ENCODE peak calls at places on chromosome X, in four cellular contexts. D is astrocyte, F is K562, I is neuronal stem cell. Q is an unnamed sample. For H3K36me3, the result is how much of the 10 kb centered on the place peaks cover.

GRCh38 chrX:12526296-12526695 is 264.9 kb upstream of the PRPS2 start:
- DNase-seq in D (no peak), F (no peak), I (no peak), Q (no peak)

GRCh38 chrX:98956014-98956413 is 1454.1 kb downstream of the PCDH19 start:
- DNase-seq in D (no peak), F (no peak), I (no peak), Q (no peak)

GRCh38 chrX:2690856-2691542 is at the start of gene CD99:
- DNase-seq in D (peak), F (peak), I (peak), Q (peak)

GRCh38 chrX:107971636-107972035 is 10.5 kb downstream of the TEX13B start:
- DNase-seq in D (no peak), F (no peak), I (no peak), Q (no peak)

GRCh38 chrX:110006161-110006560 is 3.2 kb downstream of the TMEM164 start:
- DNase-seq in D (no peak), F (no peak), I (no peak), Q (no peak)

GRCh38 chrX:47145408-47146120 is 543 bp downstream of the RBM10 start:
- DNase-seq in D (no peak), F (peak), I (no peak), Q (no peak)

GRCh38 chrX:119870626-119871131 is 854 bp downstream of the RNF113A start:
- DNase-seq in D (no peak), F (no peak), I (no peak), Q (peak)

GRCh38 chrX:43688586-43688985 is 32.5 kb downstream of the MAOA start:
- DNase-seq in D (no peak), F (no peak), I (no peak), Q (no peak)

GRCh38 chrX:15849555-15849954 is 5.1 kb downstream of the AP1S2 start:
- DNase-seq in D (no peak), F (peak), I (no peak), Q (no peak)

GRCh38 chrX:155900765-155901164 is 19.6 kb downstream of the VAMP7 start:
- DNase-seq in D (no peak), F (no peak), I (no peak), Q (no peak)

GRCh38 chrX:141879616-141880015 is 24.1 kb upstream of the MAGEC1 start:
- DNase-seq in D (no peak), F (no peak), I (no peak), Q (no peak)

GRCh38 chrX:49627030-49627777 is 28.4 kb downstream of the GAGE1 start:
- DNase-seq in D (no peak), F (peak), I (no peak), Q (no peak)

GRCh38 chrX:39397561-39398200 is 596.4 kb downstream of the MID1IP1 start:
- DNase-seq in D (no peak), F (no peak), I (no peak), Q (no peak)

GRCh38 chrX:107508925-107509324 is 59.5 kb downstream of the FRMPD3 start:
- DNase-seq in D (no peak), F (no peak), I (no peak), Q (no peak)

GRCh38 chrX:13489451-13489850 is 80.0 kb upstream of the EGFL6 start:
- DNase-seq in D (peak), F (no peak), I (no peak), Q (peak)

GRCh38 chrX:6377365-6377764 is 148.7 kb upstream of the NLGN4X start:
- DNase-seq in D (no peak), F (no peak), I (no peak), Q (no peak)

GRCh38 chrX:107454302-107454701 is 4.8 kb downstream of the FRMPD3 start:
- DNase-seq in D (peak), F (no peak), I (no peak), Q (no peak)

GRCh38 chrX:41507899-41508298 is 60.8 kb downstream of the NYX start:
- DNase-seq in D (no peak), F (no peak), I (no peak), Q (no peak)

GRCh38 chrX:24415921-24416320 is 49.2 kb upstream of the PDK3 start:
- DNase-seq in D (no peak), F (no peak), I (no peak), Q (no peak)

GRCh38 chrX:134396174-134396573 is 63.8 kb upstream of the HPRT1 start:
- DNase-seq in D (peak), F (peak), I (no peak), Q (no peak)

GRCh38 chrX:82748901-82749505 is 759.1 kb upstream of the POU3F4 start:
- DNase-seq in D (peak), F (no peak), I (no peak), Q (no peak)

GRCh38 chrX:108223606-108224005 is 132.0 kb downstream of the ATG4A start:
- DNase-seq in D (no peak), F (no peak), I (no peak), Q (no peak)

GRCh38 chrX:124239911-124240310 is 92.5 kb upstream of the TEX13D start:
- DNase-seq in D (no peak), F (no peak), I (no peak), Q (no peak)

GRCh38 chrX:23616361-23616760 is 50.9 kb upstream of the PRDX4 start:
- DNase-seq in D (peak), F (peak), I (no peak), Q (no peak)

GRCh38 chrX:41923257-41923924 is at the start of gene CASK:
- DNase-seq in D (peak), F (peak), I (peak), Q (peak)

GRCh38 chrX:84187501-84188319 is at the start of gene RPS6KA6:
- DNase-seq in D (peak), F (no peak), I (peak), Q (peak)

GRCh38 chrX:112827292-112827903 is 13.2 kb downstream of the AMOT start:
- DNase-seq in D (no peak), F (no peak), I (no peak), Q (no peak)

GRCh38 chrX:9912341-9912740 is 54.8 kb upstream of the CLDN34 start:
- DNase-seq in D (peak), F (no peak), I (peak), Q (no peak)

GRCh38 chrX:3244955-3245354 is 101.5 kb downstream of the MXRA5 start:
- DNase-seq in D (no peak), F (no peak), I (no peak), Q (no peak)

GRCh38 chrX:48636776-48637175 is 39.5 kb downstream of the WDR13 start:
- DNase-seq in D (no peak), F (no peak), I (no peak), Q (no peak)

GRCh38 chrX:15465896-15466651 is 27.1 kb downstream of the PIR start:
- DNase-seq in D (no peak), F (no peak), I (no peak), Q (no peak)

GRCh38 chrX:119935215-119935893 is 8.2 kb downstream of the NKAP start:
- DNase-seq in D (no peak), F (no peak), I (no peak), Q (no peak)

GRCh38 chrX:1424452-1424851 is 28.3 kb downstream of the ASMTL start:
- DNase-seq in D (no peak), F (no peak), I (no peak), Q (no peak)

GRCh38 chrX:1427756-1428155 is 25.0 kb downstream of the ASMTL start:
- DNase-seq in D (no peak), F (no peak), I (no peak), Q (no peak)

GRCh38 chrX:1422135-1422465 is 30.2 kb upstream of the SLC25A6 start:
- DNase-seq in D (no peak), F (no peak), I (no peak), Q (no peak)

GRCh38 chrX:1423215-1423614 is 29.5 kb downstream of the ASMTL start:
- DNase-seq in D (no peak), F (no peak), I (no peak), Q (no peak)

GRCh38 chrX:1425381-1425780 is 27.3 kb downstream of the ASMTL start:
- DNase-seq in D (no peak), F (no peak), I (no peak), Q (no peak)
- H3K36me3 ChIP-seq in D (under half), F (under half), I (under half), Q (half or more)

DNA sequence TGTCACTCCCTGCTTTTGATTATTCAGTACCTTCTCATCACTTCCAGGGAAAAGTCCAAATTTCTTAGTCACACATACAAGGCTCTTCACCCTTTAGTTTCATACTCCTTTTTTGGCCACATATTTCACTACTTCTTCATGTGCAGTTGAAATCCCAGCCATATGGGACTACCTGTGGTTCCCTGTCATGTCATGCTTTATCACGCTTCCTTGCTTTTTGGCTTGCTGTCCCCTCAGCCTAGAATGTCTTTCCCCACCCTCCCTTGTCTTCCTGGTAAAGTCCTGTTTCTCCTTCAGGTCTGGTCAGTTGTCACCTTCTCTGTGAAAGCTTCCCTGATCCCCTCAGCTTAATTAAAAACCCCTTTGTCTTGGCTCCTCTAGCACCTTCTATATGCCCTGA is 163.8 kb downstream of the AFF2 start:
- DNase-seq in D (no peak), F (no peak), I (no peak), Q (no peak)
- H3K36me3 ChIP-seq in D (under half), F (under half), I (under half), Q (under half)

DNA sequence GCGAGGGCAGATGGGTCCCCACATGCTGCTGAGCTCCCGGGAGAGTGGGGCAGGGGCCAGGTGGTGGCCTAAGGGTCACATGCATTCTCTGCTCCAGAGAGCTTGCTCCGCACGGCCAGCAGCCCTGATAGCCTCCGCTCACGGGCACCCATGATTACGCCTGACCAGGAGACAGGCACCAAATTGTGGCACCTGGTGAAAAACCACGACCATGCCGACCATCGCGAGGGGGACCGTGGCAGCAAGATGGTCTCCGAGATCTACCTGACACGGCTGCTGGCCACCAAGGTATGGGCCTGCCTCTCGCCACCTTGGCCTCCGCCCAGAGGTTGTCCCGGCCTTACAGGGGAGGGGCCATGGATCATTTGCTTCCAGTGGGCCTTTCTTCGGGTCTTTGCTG is 9.2 kb downstream of the LAGE3 start:
- DNase-seq in D (no peak), F (no peak), I (no peak), Q (no peak)
- H3K36me3 ChIP-seq in D (under half), F (half or more), I (under half), Q (under half)

DNA sequence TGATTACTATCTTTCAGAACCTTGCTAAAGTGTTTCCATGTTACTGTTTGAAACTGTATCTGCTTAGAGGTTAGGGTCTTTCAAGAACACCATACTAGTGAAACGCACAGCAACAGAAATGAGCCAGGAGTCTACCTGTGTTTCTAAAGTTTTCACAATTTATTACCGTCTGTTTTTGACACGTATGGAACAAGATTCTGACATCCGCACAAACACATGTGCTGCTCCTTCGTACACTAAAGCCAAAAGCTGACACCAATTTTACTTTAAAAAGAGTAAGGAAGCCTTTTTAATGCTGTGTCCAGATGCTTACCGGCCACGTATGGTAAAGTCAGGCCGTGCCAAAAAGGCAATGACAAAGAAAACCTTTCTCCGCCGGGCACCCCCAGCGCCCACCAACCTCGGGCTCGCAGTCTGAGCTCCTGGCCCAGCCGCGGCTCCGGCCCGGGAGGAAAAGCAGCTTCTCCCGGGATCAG is 532 bp downstream of the RPS4X start:
- DNase-seq in D (no peak), F (no peak), I (no peak), Q (peak)
- H3K36me3 ChIP-seq in D (under half), F (half or more), I (under half), Q (half or more)

DNA sequence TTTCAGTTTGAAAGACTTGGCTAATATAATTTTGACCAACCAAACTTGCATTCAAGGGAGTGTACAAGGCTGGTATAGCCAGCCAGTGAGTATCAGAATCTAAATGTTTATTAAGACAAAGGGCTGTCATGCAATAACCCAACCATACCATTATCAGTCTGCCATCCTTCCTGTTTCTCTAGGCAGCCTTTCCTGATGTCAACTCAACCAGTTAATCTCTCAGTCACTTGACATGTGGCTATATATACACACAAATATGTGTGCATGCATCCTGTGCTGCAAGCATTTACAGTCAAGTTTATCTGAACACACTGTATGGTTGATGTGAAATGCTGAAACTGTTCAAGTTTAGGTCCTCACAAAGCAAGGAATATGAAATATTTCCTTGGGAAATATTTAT is 17.2 kb downstream of the BTK start:
- DNase-seq in D (no peak), F (no peak), I (no peak), Q (no peak)
- H3K36me3 ChIP-seq in D (under half), F (half or more), I (under half), Q (under half)

DNA sequence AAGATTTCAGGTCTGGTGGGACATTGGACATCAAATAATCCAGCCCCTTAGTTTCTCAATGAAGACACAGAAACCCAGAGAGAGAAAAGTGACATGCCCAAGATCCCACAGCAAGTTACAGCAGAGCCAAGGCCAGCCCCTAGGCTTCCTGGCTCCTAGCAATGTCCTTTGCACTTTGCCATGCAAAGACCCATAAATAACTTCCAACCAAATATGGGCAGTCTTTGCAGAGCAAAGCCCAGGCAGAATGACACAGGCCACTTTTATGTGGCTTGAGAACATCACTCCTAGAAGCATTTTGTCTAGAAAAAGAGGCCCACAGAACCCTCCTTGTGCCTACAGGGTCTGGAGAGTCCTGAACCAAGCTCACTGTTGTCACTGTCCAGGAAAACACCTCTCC is 78.1 kb upstream of the ATP6AP2 start:
- DNase-seq in D (no peak), F (no peak), I (no peak), Q (no peak)
- H3K36me3 ChIP-seq in D (under half), F (under half), I (under half), Q (under half)

DNA sequence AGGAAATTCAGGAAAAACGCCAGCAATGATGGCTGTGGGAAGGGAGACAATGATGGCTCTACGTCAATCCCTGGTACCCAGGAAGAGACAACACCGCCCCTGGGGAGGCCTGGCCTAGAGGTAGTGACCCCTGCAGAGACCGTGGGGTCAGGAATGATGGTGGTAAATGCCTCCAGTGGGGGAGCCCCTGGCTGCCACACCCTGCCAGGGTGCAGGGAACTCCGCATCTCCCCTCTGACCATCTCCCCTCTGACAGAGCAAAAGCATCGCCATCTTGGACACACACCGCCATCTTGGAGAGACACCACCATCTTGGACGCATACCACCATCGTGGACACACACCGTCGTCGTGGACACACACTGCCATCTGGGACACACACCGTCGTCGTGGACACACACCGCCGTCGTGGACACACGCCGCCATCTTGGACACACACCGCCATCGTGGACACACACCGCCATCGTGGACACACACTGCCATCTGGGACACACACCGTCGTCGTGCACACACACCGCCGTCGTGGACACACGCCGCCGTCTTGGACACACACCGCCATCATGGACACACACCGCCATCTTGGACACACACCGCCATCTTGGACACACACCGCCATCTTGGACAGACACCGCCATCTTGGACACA is 9.9 kb downstream of the ASMTL start:
- DNase-seq in D (no peak), F (no peak), I (no peak), Q (no peak)
- H3K36me3 ChIP-seq in D (under half), F (under half), I (under half), Q (under half)

Q was measured in MG63.